ENCODE peak calls at places on chromosomes 6 and 20, in nine cellular contexts. C is K562, G is heart right ventricle, F is ovary, Q is fibroblast of lung, W is aorta, P is H9, D is foreskin keratinocyte, X is endodermal cell. B is an unnamed sample.

GRCh38 chr6:50091641-50092040 is 41.9 kb upstream of the DEFB112 start:
- DNase-seq in G (no peak), X (no peak), P (no peak), Q (peak), D (peak), C (no peak), W (no peak), F (no peak), B (no peak)

GRCh38 chr6:28488916-28489365 is 26.7 kb downstream of the GPX6 start:
- DNase-seq in Q (peak), D (peak), X (peak), W (no peak), C (peak), P (no peak), F (peak), G (no peak), B (peak)

GRCh38 chr6:15498640-15499039 is 164.2 kb downstream of the DTNBP1 start:
- DNase-seq in W (no peak), X (no peak), G (no peak), Q (no peak), F (no peak), D (peak), P (no peak), C (peak), B (no peak)

GRCh38 chr6:91094806-91095475 is 508.1 kb upstream of the MAP3K7 start:
- DNase-seq in C (no peak), F (no peak), G (no peak), W (no peak), P (no peak), D (no peak), Q (no peak), X (no peak), B (no peak)

GRCh38 chr20:63286781-63287696 is 5.9 kb upstream of the COL20A1 start:
- DNase-seq in P (no peak), F (no peak), G (no peak), X (no peak), D (no peak), C (no peak), Q (peak), W (no peak), B (no peak)

GRCh38 chr6:144298167-144298671 is 13.1 kb downstream of the UTRN start:
- DNase-seq in W (no peak), C (no peak), Q (no peak), G (no peak), D (no peak), X (peak), P (no peak), F (no peak), B (no peak)

GRCh38 chr6:102118034-102118433 is 724.5 kb downstream of the GRIK2 start:
- DNase-seq in P (no peak), C (no peak), X (no peak), Q (no peak), G (no peak), F (no peak), W (no peak), D (no peak), B (no peak)

GRCh38 chr6:4093288-4093687 is 14.4 kb upstream of the FAM217A start:
- DNase-seq in D (no peak), G (no peak), C (no peak), P (no peak), X (no peak), W (no peak), Q (no peak), F (no peak), B (no peak)

GRCh38 chr6:20202070-20202658 is 10.1 kb downstream of the MBOAT1 start:
- DNase-seq in Q (peak), P (no peak), C (no peak), D (peak), X (no peak), W (no peak), F (no peak), G (no peak), B (peak)

GRCh38 chr6:64679411-64679810 is 1027.6 kb downstream of the EYS start:
- DNase-seq in F (no peak), G (no peak), Q (no peak), W (no peak), P (no peak), X (no peak), C (no peak), D (no peak), B (no peak)

GRCh38 chr20:34522969-34523871 is 7.0 kb downstream of the DYNLRB1 start:
- DNase-seq in P (peak), X (peak), Q (peak), G (no peak), D (no peak), C (peak), F (peak), W (no peak), B (peak)

GRCh38 chr6:62615366-62616015 is 329.5 kb upstream of the KHDRBS2 start:
- DNase-seq in G (no peak), P (no peak), W (no peak), D (no peak), Q (no peak), X (no peak), F (no peak), C (no peak), B (no peak)

GRCh38 chr6:43951063-43951755 is 176.0 kb downstream of the MRPL14 start:
- DNase-seq in C (peak), D (no peak), X (peak), W (peak), P (peak), G (peak), Q (peak), F (no peak), B (peak)

GRCh38 chr20:22381812-22382416 is 202.5 kb downstream of the FOXA2 start:
- DNase-seq in D (no peak), G (no peak), P (no peak), X (no peak), W (no peak), F (no peak), C (no peak), Q (no peak), B (no peak)

GRCh38 chr6:30259140-30260035 is 46.2 kb upstream of the TRIM26 start:
- DNase-seq in Q (peak), C (no peak), F (peak), G (peak), P (peak), W (peak), D (peak), X (peak), B (no peak)
- H3K27ac ChIP-seq in Q (peak), C (no peak), F (peak), G (peak), P (no peak), W (peak), D (peak), X (no peak), B (no peak)

GRCh38 chr6:52530351-52530750 is 46.5 kb downstream of the TRAM2 start:
- DNase-seq in F (no peak), C (no peak), G (no peak), X (no peak), P (no peak), Q (no peak), W (no peak), D (no peak), B (no peak)
- H3K27ac ChIP-seq in F (no peak), C (no peak), G (no peak), X (no peak), P (no peak), Q (no peak), W (peak), D (no peak), B (no peak)

DNA sequence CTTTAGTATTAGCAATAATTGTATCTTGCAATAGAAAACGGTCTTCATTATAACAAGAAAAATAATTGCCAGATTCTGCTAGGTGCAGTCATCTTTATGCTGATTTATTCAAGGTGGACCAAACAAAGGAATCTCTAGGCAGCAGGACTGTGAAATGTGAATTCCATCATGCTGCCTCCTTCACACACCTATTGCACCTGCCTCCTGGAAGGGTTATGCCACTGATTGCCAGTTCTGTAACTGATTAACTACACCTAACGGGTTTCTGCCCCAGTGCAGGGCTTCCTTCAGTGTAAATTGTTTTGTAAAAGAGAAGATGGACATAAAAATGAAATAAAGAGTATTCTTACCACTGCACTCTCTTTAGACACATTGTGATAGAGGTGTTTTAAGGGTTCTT is 96.1 kb downstream of the FOXO3 start:
- DNase-seq in P (no peak), G (no peak), Q (no peak), D (no peak), C (no peak), X (no peak), W (no peak), F (no peak), B (no peak)
- H3K27ac ChIP-seq in P (no peak), G (peak), Q (peak), D (no peak), C (no peak), X (peak), W (peak), F (no peak), B (no peak)

GRCh38 chr20:25278636-25279361 is 30.9 kb downstream of the PYGB start:
- DNase-seq in Q (no peak), F (peak), G (no peak), X (no peak), D (no peak), W (peak), P (no peak), C (no peak), B (no peak)

GRCh38 chr20:25280051-25280573 is 32.2 kb downstream of the PYGB start:
- DNase-seq in D (no peak), C (no peak), X (no peak), W (peak), G (peak), P (no peak), Q (no peak), F (peak), B (no peak)

GRCh38 chr20:25280574-25281535 is 33.0 kb downstream of the PYGB start:
- DNase-seq in F (peak), C (no peak), X (no peak), Q (no peak), P (no peak), G (peak), W (peak), D (no peak), B (no peak)

GRCh38 chr20:25277941-25278521 is 30.1 kb downstream of the PYGB start:
- DNase-seq in G (no peak), C (no peak), X (no peak), D (no peak), W (peak), P (no peak), F (peak), Q (no peak), B (no peak)

DNA sequence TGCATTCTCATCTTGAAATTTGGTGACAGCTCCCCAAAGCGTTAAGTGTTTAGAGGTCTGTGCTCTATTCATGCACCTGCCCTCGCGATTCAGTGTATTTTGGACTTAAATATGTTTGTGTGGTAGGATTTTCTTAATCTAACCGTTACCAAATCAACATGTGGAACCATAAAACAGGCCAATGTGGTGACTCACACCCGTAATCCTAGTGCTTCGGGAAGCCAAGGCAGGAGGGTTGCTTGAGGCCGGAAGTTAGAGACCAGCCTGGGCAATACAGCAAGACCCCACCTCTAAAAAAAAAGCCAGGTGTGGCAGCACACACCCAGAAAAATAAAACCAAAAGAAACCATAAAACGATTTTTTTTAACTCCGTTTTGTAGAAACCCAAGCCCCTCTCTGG is 31.5 kb downstream of the PYGB start:
- DNase-seq in D (no peak), X (no peak), C (no peak), Q (no peak), W (peak), P (no peak), F (no peak), G (no peak), B (no peak)
- H3K27ac ChIP-seq in D (no peak), X (no peak), C (no peak), Q (no peak), W (no peak), P (no peak), F (no peak), G (peak), B (no peak)

GRCh38 chr6:21586760-21587181 is 6.8 kb upstream of the SOX4 start:
- DNase-seq in D (no peak), X (peak), W (no peak), Q (no peak), G (no peak), P (no peak), F (no peak), C (no peak), B (no peak)
- H3K27ac ChIP-seq in D (peak), X (peak), W (no peak), Q (peak), G (peak), P (no peak), F (peak), C (no peak), B (peak)

DNA sequence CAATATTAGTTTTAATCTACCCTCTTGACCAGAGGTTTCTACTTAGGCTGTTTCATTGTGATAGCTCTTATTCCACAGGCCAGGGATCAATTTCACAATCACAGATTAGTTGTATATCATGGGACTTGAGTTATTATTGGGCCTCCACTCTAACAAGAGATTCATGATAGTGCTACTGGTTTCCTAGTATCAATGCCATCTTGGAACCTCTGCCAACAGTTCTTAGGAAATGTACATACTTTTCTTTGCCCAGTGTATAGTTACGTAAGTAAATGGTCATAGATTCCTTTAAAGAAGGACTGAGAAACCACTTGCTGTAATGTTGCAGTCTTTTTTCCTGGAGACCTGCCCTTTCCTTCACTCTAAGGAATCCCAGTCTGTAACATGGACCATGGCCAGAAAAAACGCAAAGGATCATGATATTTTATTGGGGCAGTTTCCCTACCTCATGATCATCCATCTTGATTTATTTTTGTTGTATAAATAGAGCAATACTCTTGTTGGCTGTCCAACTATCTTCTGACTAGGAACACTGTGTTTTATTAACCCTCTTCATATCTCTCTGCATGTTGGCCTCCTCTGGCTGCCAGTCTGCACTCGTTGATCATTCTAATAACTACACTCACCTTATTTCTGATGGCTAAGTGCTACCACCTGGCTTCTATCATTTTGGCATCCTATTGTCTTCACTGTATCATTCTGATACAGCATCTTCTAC is 38.0 kb upstream of the VGLL2 start:
- DNase-seq in F (no peak), C (no peak), G (no peak), P (no peak), X (no peak), D (no peak), Q (no peak), W (no peak), B (no peak)
- H3K27ac ChIP-seq in F (no peak), C (no peak), G (no peak), P (no peak), X (no peak), D (no peak), Q (no peak), W (no peak), B (no peak)

DNA sequence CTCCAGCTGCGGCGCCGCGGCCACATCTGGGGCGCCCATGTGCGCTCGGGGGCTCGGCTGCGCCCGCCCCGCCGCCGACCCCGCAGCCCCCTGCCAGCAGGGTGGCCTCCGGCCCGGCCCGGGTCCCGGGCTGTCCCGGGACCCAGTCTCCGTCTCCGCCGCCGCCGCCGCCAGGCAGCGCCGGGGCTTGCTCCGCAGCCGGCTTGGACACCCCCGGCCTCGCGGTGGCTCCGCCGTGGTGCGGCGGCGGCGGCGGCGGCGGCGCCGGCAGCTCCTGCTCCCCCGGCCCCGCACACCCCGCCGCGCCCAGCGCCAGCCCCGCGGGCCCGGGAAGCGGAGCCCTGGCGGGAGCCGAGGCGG is 219 bp downstream of the ISM1 start:
- DNase-seq in G (no peak), D (no peak), C (no peak), X (no peak), Q (no peak), W (no peak), P (no peak), F (no peak), B (no peak)
- H3K27ac ChIP-seq in G (no peak), D (no peak), C (no peak), X (no peak), Q (no peak), W (no peak), P (no peak), F (no peak), B (no peak)